ENCODE peak calls at places on chromosomes 3 and 15, in five cellular contexts. V is COR-L47, R is HEK293T, N is HT1080, L is nephron progenitor cell. S is an unnamed sample.
A peak's percentile ranks its signal among the peaks of the same experiment; 100 is the strongest.

GRCh38 chr3:112847692-112848091 is 1.0 kb upstream of the CD200R1L start:
- DNase-seq in R (no peak), L (no peak), N (peak; percentile 40), V (no peak), S (no peak)

GRCh38 chr3:110738531-110738930 is 333.1 kb upstream of the NECTIN3 start:
- DNase-seq in L (no peak), N (peak; percentile 23), V (no peak), R (no peak), S (no peak)

GRCh38 chr15:63067976-63068743 is 25.6 kb downstream of the TPM1 start:
- DNase-seq in N (no peak), L (no peak), V (no peak), R (no peak), S (no peak)

GRCh38 chr3:184636774-184637316 is 75.0 kb downstream of the MAGEF1 start:
- DNase-seq in N (peak; percentile 77), R (no peak), V (no peak), L (no peak), S (no peak)

GRCh38 chr3:168047190-168047795 is 48.4 kb downstream of the GOLIM4 start:
- DNase-seq in R (peak; percentile 53), L (no peak), N (peak; percentile 87), V (peak; percentile 87), S (peak; percentile 25)

GRCh38 chr3:59771760-59772159 is 721.9 kb upstream of the CFAP20DC start:
- DNase-seq in N (peak; percentile 83), V (no peak), R (peak; percentile 9), L (peak; percentile 22), S (no peak)

GRCh38 chr3:145678401-145678800 is 482.6 kb downstream of the PLOD2 start:
- DNase-seq in L (no peak), N (peak; percentile 61), R (no peak), V (no peak), S (no peak)

GRCh38 chr3:51955893-51956770 is 951 bp downstream of the GPR62 start:
- DNase-seq in L (peak; percentile 65), N (no peak), V (no peak), R (no peak), S (no peak)

GRCh38 chr15:46442901-46443590 is 808.2 kb downstream of the SQOR start:
- DNase-seq in V (no peak), R (no peak), L (no peak), N (no peak), S (no peak)

GRCh38 chr15:42156266-42156922 is at the start of gene PLA2G4F:
- DNase-seq in V (no peak), L (no peak), R (no peak), N (no peak), S (no peak)

GRCh38 chr3:30292192-30292893 is 314.1 kb upstream of the TGFBR2 start:
- DNase-seq in N (peak; percentile 96), R (no peak), V (no peak), L (no peak), S (no peak)

GRCh38 chr15:101020945-101021344 is 101.8 kb downstream of the LRRK1 start:
- DNase-seq in R (no peak), L (no peak), V (no peak), N (no peak), S (no peak)

GRCh38 chr3:169769287-169770181 is at the start of gene ACTRT3:
- DNase-seq in R (peak; percentile 40), L (peak; percentile 81), N (no peak), V (peak; percentile 45), S (peak; percentile 45)

GRCh38 chr3:127177226-127177625 is 15.7 kb upstream of the PRR23E start:
- DNase-seq in L (no peak), V (no peak), R (peak; percentile 3), N (peak; percentile 26), S (no peak)

GRCh38 chr3:133374706-133375105 is 25.1 kb upstream of the BFSP2 start:
- DNase-seq in L (no peak), V (no peak), R (no peak), N (no peak), S (no peak)

GRCh38 chr3:128394033-128394432 is 72.7 kb downstream of the DNAJB8 start:
- DNase-seq in N (no peak), V (no peak), L (no peak), R (no peak), S (no peak)

GRCh38 chr15:67042490-67043181 is 22.8 kb upstream of the SMAD3 start:
- DNase-seq in L (no peak), R (no peak), V (no peak), N (peak; percentile 58), S (no peak)

GRCh38 chr15:90645873-90646605 is 71.1 kb upstream of the BLM start:
- DNase-seq in L (no peak), V (no peak), R (no peak), N (no peak), S (no peak)

GRCh38 chr15:40248006-40248783 is 9.3 kb downstream of the PAK6 start:
- DNase-seq in L (no peak), R (no peak), V (no peak), N (no peak), S (no peak)

GRCh38 chr15:80560601-80561025 is 134.5 kb upstream of the ABHD17C start:
- DNase-seq in L (no peak), V (no peak), R (no peak), N (no peak), S (no peak)

GRCh38 chr15:101499863-101500713 is 10.6 kb upstream of the PCSK6 start:
- DNase-seq in L (no peak), R (no peak), V (no peak), N (peak; percentile 46), S (no peak)

GRCh38 chr3:179449621-179450020 is 1.6 kb downstream of the GNB4 start:
- DNase-seq in L (no peak), N (no peak), R (no peak), V (no peak), S (no peak)

GRCh38 chr3:76369170-76369569 is 583.8 kb upstream of the ZNF717 start:
- DNase-seq in N (peak; percentile 55), R (peak; percentile 19), V (no peak), L (no peak), S (no peak)

S was measured in iPS DF 6.9.